ENCODE peak calls at places on chromosome 9, in seven cellular contexts. I, A, U, H, G, W and S are unnamed samples.

GRCh38 chr9:31588010-31588409 is 796.4 kb upstream of the ACO1 start:
- DNase-seq in H (no peak), I (peak), G (peak), A (no peak), W (no peak), U (peak), S (peak)

GRCh38 chr9:32072568-32072967 is 311.9 kb upstream of the ACO1 start:
- DNase-seq in A (no peak), G (no peak), I (no peak), W (no peak), U (no peak), H (no peak), S (no peak)

GRCh38 chr9:77588319-77588937 is 59.7 kb downstream of the GNA14 start:
- DNase-seq in A (no peak), H (peak), U (no peak), W (no peak), G (peak), I (no peak), S (peak)

GRCh38 chr9:131233989-131234388 is 42.3 kb downstream of the FAM78A start:
- DNase-seq in U (no peak), G (no peak), W (no peak), A (no peak), H (no peak), I (no peak), S (no peak)

GRCh38 chr9:75797181-75797580 is 93.3 kb upstream of the PCSK5 start:
- DNase-seq in W (no peak), U (no peak), H (no peak), A (no peak), G (no peak), I (no peak), S (no peak)

GRCh38 chr9:107243757-107244156 is 39.3 kb upstream of the RAD23B start:
- DNase-seq in I (peak), U (no peak), H (no peak), A (no peak), W (no peak), G (no peak), S (peak)

GRCh38 chr9:752201-752600 is 89.3 kb upstream of the DMRT1 start:
- DNase-seq in I (no peak), H (peak), U (no peak), A (no peak), G (no peak), W (no peak), S (no peak)

GRCh38 chr9:99239341-99240055 is 17.4 kb downstream of the SEC61B start:
- DNase-seq in G (no peak), H (peak), I (no peak), W (no peak), A (no peak), U (no peak), S (no peak)

GRCh38 chr9:99056876-99057664 is 47.8 kb upstream of the TGFBR1 start:
- DNase-seq in A (peak), H (no peak), W (no peak), U (no peak), G (peak), I (no peak), S (no peak)

GRCh38 chr9:121944741-121945191 is 148.3 kb downstream of the TTLL11 start:
- DNase-seq in I (no peak), G (no peak), A (peak), H (peak), W (no peak), U (no peak), S (no peak)

GRCh38 chr9:134863941-134864820 is 16.4 kb upstream of the FCN2 start:
- DNase-seq in U (no peak), W (no peak), H (peak), I (no peak), G (no peak), A (no peak), S (no peak)

GRCh38 chr9:127921592-127922120 is 4.8 kb upstream of the ST6GALNAC4 start:
- DNase-seq in U (peak), H (peak), W (no peak), I (peak), A (peak), G (no peak), S (peak)

GRCh38 chr9:90002299-90003045 is 397.7 kb downstream of the GADD45G start:
- DNase-seq in H (no peak), U (no peak), I (no peak), G (peak), W (no peak), A (no peak), S (peak)

GRCh38 chr9:28001096-28001495 is 427.8 kb upstream of the C9orf72 start:
- DNase-seq in H (no peak), W (no peak), G (no peak), U (no peak), I (no peak), A (no peak), S (peak)

GRCh38 chr9:22214021-22214420 is 204.9 kb upstream of the CDKN2B start:
- DNase-seq in I (peak), W (no peak), H (no peak), A (no peak), G (no peak), U (no peak), S (peak)

GRCh38 chr9:113578877-113579269 is 115.3 kb downstream of the RGS3 start:
- DNase-seq in W (no peak), H (peak), U (no peak), I (no peak), A (peak), G (no peak), S (peak)

GRCh38 chr9:92654481-92655301 is 15.2 kb downstream of the IPPK start:
- DNase-seq in G (no peak), W (no peak), H (no peak), I (no peak), A (no peak), U (peak), S (no peak)

GRCh38 chr9:92714787-92715487 is 45.0 kb upstream of the IPPK start:
- DNase-seq in G (no peak), I (no peak), A (no peak), H (no peak), W (no peak), U (no peak), S (no peak)

GRCh38 chr9:13228431-13228830 is 51.1 kb downstream of the MPDZ start:
- DNase-seq in U (no peak), W (no peak), I (no peak), G (no peak), H (no peak), A (no peak), S (no peak)

GRCh38 chr9:136658849-136659535 is 3.7 kb upstream of the EGFL7 start:
- DNase-seq in U (no peak), H (no peak), I (no peak), A (no peak), G (no peak), W (no peak), S (no peak)

GRCh38 chr9:123556464-123557435 is 200.8 kb downstream of the CRB2 start:
- DNase-seq in I (no peak), W (no peak), A (no peak), U (no peak), G (no peak), H (no peak), S (no peak)

GRCh38 chr9:137365552-137366444 is 57.2 kb downstream of the EXD3 start:
- DNase-seq in A (no peak), G (no peak), I (no peak), H (no peak), U (no peak), W (no peak), S (peak)

GRCh38 chr9:85890962-85891361 is 50.0 kb upstream of the NAA35 start:
- DNase-seq in A (no peak), I (no peak), U (no peak), W (no peak), G (no peak), H (no peak), S (no peak)

GRCh38 chr9:84068872-84069271 is 88.3 kb downstream of the RMI1 start:
- DNase-seq in G (no peak), A (no peak), W (no peak), U (no peak), H (no peak), I (no peak), S (peak)

GRCh38 chr9:122821278-122821952 is 7.0 kb downstream of the PDCL start:
- DNase-seq in W (peak), H (no peak), A (peak), G (peak), I (no peak), U (no peak), S (no peak)